ENCODE peak calls at places on chromosomes 5 and 9, in ten cellular contexts. U is keratinocyte; K is foreskin fibroblast; F is fibroblast of pulmonary artery; V is OCI-LY7; B is HFF-Myc; E is AG04450; D is suprapubic skin; X is RWPE1; A is CD8-positive, alpha-beta T cell. O is an unnamed sample.
A peak's percentile ranks its signal among the peaks of the same experiment; 100 is the strongest.

GRCh38 chr5:168219515-168220410 is 71.7 kb upstream of the WWC1 start:
- DNase-seq in U (peak; percentile 59), K (peak; percentile 75), F (peak; percentile 87), V (peak; percentile 65), B (peak; percentile 61), E (peak; percentile 42), D (no peak), X (peak; percentile 89), A (peak; percentile 20), O (no peak)

GRCh38 chr9:136796238-136796774 is at the start of gene CCDC183:
- DNase-seq in U (no peak), K (no peak), F (no peak), V (no peak), B (no peak), E (no peak), D (no peak), X (no peak), A (no peak), O (no peak)

GRCh38 chr5:14281746-14282181 is 138.6 kb downstream of the TRIO start:
- DNase-seq in U (no peak), K (no peak), F (no peak), V (no peak), B (no peak), E (no peak), D (no peak), X (no peak), A (no peak), O (no peak)

GRCh38 chr9:69223605-69224004 is 49.5 kb downstream of the TJP2 start:
- DNase-seq in U (peak; percentile 19), K (peak; percentile 83), F (peak; percentile 80), V (peak; percentile 31), B (peak; percentile 44), E (peak; percentile 50), D (no peak), X (peak; percentile 69), A (no peak), O (no peak)

GRCh38 chr9:92631452-92632211 is 38.3 kb downstream of the IPPK start:
- DNase-seq in U (no peak), K (no peak), F (no peak), V (no peak), B (no peak), E (no peak), D (no peak), X (no peak), A (no peak), O (no peak)

GRCh38 chr5:77957-78804 is 13.8 kb upstream of the PLEKHG4B start:
- DNase-seq in U (no peak), K (peak; percentile 49), F (peak; percentile 12), V (peak; percentile 72), B (peak; percentile 30), E (no peak), D (no peak), X (peak; percentile 49), A (no peak), O (no peak)

GRCh38 chr5:68305223-68305865 is 89.8 kb downstream of the PIK3R1 start:
- DNase-seq in U (no peak), K (no peak), F (no peak), V (no peak), B (no peak), E (no peak), D (no peak), X (no peak), A (no peak), O (no peak)

GRCh38 chr5:66436721-66437120 is 159.5 kb upstream of the MAST4 start:
- DNase-seq in U (no peak), K (no peak), F (no peak), V (peak; percentile 30), B (no peak), E (no peak), D (no peak), X (peak; percentile 13), A (no peak), O (no peak)

GRCh38 chr9:72396247-72397091 is 31.5 kb upstream of the ZFAND5 start:
- DNase-seq in U (no peak), K (peak; percentile 76), F (peak; percentile 81), V (no peak), B (peak; percentile 42), E (peak; percentile 74), D (no peak), X (peak; percentile 34), A (no peak), O (no peak)

GRCh38 chr5:10469253-10470030 is 27.8 kb downstream of the ROPN1L start:
- DNase-seq in U (no peak), K (peak; percentile 56), F (no peak), V (no peak), B (no peak), E (no peak), D (no peak), X (no peak), A (no peak), O (no peak)

GRCh38 chr5:41522193-41522786 is 11.9 kb upstream of the PLCXD3 start:
- DNase-seq in U (no peak), K (no peak), F (no peak), V (no peak), B (no peak), E (no peak), D (no peak), X (no peak), A (no peak), O (no peak)

GRCh38 chr9:80204054-80204453 is 632.3 kb downstream of the TLE4 start:
- DNase-seq in U (no peak), K (peak; percentile 50), F (no peak), V (no peak), B (no peak), E (no peak), D (no peak), X (no peak), A (no peak), O (no peak)

GRCh38 chr5:1929108-1929991 is 46.6 kb upstream of the IRX4 start:
- DNase-seq in U (no peak), K (no peak), F (no peak), V (no peak), B (no peak), E (no peak), D (no peak), X (no peak), A (no peak), O (no peak)

GRCh38 chr9:134328841-134329575 is 2.8 kb downstream of the RXRA start:
- DNase-seq in U (no peak), K (peak; percentile 75), F (peak; percentile 43), V (no peak), B (no peak), E (no peak), D (no peak), X (peak; percentile 67), A (no peak), O (no peak)
- TF ChIP-seq CTCF in U (no peak), K (no peak), F (peak; percentile 4), V (no peak), B (peak; percentile 7), E (no peak), D (no peak), X (no peak), A (no peak), O (no peak)

DNA sequence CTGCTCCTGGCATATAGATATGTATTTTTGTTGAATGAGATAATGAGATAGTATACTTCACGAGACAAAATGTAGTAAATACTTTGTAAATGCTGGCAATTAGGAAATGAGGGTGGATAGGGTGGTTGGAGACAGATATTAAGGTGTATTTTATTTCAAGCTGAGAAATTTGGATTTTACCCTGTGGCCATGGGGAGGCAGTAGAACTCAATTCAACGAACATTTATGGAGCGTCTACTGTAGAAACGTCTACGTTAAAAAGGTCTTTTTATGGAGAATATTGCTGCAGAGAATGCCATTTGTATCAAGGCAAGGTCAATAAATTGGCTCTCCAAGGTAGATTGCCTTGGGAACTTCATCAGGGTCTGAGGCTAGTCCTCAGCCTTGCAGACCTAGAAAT is 21.5 kb upstream of the RALGPS1 start:
- DNase-seq in U (no peak), K (no peak), F (no peak), V (peak; percentile 12), B (no peak), E (no peak), D (no peak), X (no peak), A (no peak), O (no peak)
- TF ChIP-seq CTCF in U (no peak), K (no peak), F (peak; percentile 31), V (peak; percentile 73), B (peak; percentile 13), E (peak; percentile 40), D (no peak), X (peak; percentile 18), A (no peak), O (peak; percentile 61)

GRCh38 chr9:133904371-133905090 is 87.6 kb downstream of the VAV2 start:
- DNase-seq in U (no peak), K (peak; percentile 46), F (no peak), V (no peak), B (no peak), E (no peak), D (no peak), X (no peak), A (no peak), O (no peak)
- TF ChIP-seq CTCF in U (no peak), K (no peak), F (no peak), V (no peak), B (no peak), E (no peak), D (no peak), X (no peak), A (no peak), O (no peak)

GRCh38 chr9:34607331-34607730 is 4.6 kb downstream of the RPP25L start:
- DNase-seq in U (no peak), K (no peak), F (no peak), V (no peak), B (no peak), E (no peak), D (no peak), X (no peak), A (no peak), O (no peak)

GRCh38 chr9:34606190-34606589 is 5.7 kb downstream of the RPP25L start:
- DNase-seq in U (no peak), K (no peak), F (no peak), V (no peak), B (no peak), E (no peak), D (no peak), X (no peak), A (no peak), O (no peak)

GRCh38 chr9:34603610-34604231 is 8.2 kb downstream of the RPP25L start:
- DNase-seq in U (no peak), K (peak; percentile 82), F (peak; percentile 79), V (peak; percentile 78), B (peak; percentile 42), E (peak; percentile 29), D (peak; percentile 90), X (peak; percentile 87), A (peak; percentile 87), O (no peak)

GRCh38 chr9:34610434-34611206 is 1.3 kb downstream of the RPP25L start:
- DNase-seq in U (no peak), K (no peak), F (no peak), V (no peak), B (no peak), E (no peak), D (no peak), X (no peak), A (no peak), O (no peak)

GRCh38 chr9:34606908-34607307 is 5.0 kb downstream of the RPP25L start:
- DNase-seq in U (no peak), K (peak; percentile 46), F (no peak), V (no peak), B (no peak), E (no peak), D (no peak), X (no peak), A (no peak), O (no peak)
- TF ChIP-seq CTCF in U (no peak), K (no peak), F (no peak), V (no peak), B (no peak), E (no peak), D (no peak), X (no peak), A (no peak), O (no peak)

O was measured in chondrocyte.